ENCODE peak calls at places on chromosomes 6 and 20, in nine cellular contexts. X is iPS DF 6.9; N is stimulated activated CD4-positive, alpha-beta T cell treated with anti-CD3 and anti-CD28 coated beads, TNF-alpha, amount 100 ng/mL, for 1 hour; O is EH; W is activated T-cell treated with anti-CD3 and anti-CD28 coated beads, Interleukin-2, amount 50 U/mL, for 72 hours; E is mucosa of gallbladder; I is HEK293T; M is foreskin keratinocyte; C is AG09309. Q is an unnamed sample.

GRCh38 chr6:152720964-152721363 is 23.3 kb downstream of the MYCT1 start:
- DNase-seq in O (no peak), X (no peak), M (peak), N (no peak), W (no peak), E (no peak), I (no peak), C (no peak), Q (no peak)

GRCh38 chr6:140203611-140204553 is 829.4 kb upstream of the CITED2 start:
- DNase-seq in I (no peak), O (peak), X (no peak), N (no peak), E (no peak), W (no peak), M (no peak), C (no peak), Q (no peak)

GRCh38 chr6:144876689-144877088 is 591.6 kb downstream of the UTRN start:
- DNase-seq in M (no peak), I (no peak), E (no peak), C (no peak), N (no peak), W (no peak), X (no peak), O (no peak), Q (no peak)

GRCh38 chr6:53483423-53484353 is 61.2 kb downstream of the GCLC start:
- DNase-seq in M (no peak), X (no peak), W (peak), C (no peak), I (no peak), E (peak), N (no peak), O (peak), Q (no peak)

GRCh38 chr6:43945778-43946100 is 175.7 kb downstream of the VEGFA start:
- DNase-seq in O (peak), I (no peak), E (no peak), M (no peak), X (no peak), N (no peak), C (no peak), W (no peak), Q (no peak)

GRCh38 chr6:34990971-34991560 is 102.0 kb downstream of the ANKS1A start:
- DNase-seq in N (no peak), M (no peak), W (no peak), E (peak), X (no peak), I (no peak), C (no peak), O (peak), Q (no peak)

GRCh38 chr6:1778693-1779235 is 169.0 kb downstream of the FOXC1 start:
- DNase-seq in O (no peak), W (no peak), M (no peak), I (no peak), C (no peak), E (no peak), N (no peak), X (no peak), Q (no peak)

GRCh38 chr6:31729515-31729978 is 448 bp upstream of the DDAH2 start:
- DNase-seq in E (peak), X (no peak), O (peak), M (peak), C (no peak), I (peak), N (peak), W (peak), Q (peak)

GRCh38 chr6:134482585-134483346 is 164.9 kb upstream of the SGK1 start:
- DNase-seq in I (no peak), W (no peak), M (no peak), E (no peak), C (no peak), O (peak), N (no peak), X (no peak), Q (no peak)

GRCh38 chr6:1129141-1129540 is 182.8 kb upstream of the FOXQ1 start:
- DNase-seq in W (no peak), O (peak), I (no peak), X (no peak), N (no peak), E (no peak), C (no peak), M (no peak), Q (no peak)

GRCh38 chr6:24574809-24575208 is 71.2 kb downstream of the KIAA0319 start:
- DNase-seq in E (no peak), W (no peak), C (no peak), M (peak), O (peak), X (no peak), N (no peak), I (no peak), Q (no peak)

GRCh38 chr6:101776919-101777350 is 383.4 kb downstream of the GRIK2 start:
- DNase-seq in E (no peak), C (no peak), M (no peak), O (no peak), I (no peak), N (no peak), W (no peak), X (no peak), Q (no peak)

GRCh38 chr6:119313937-119314893 is 35.3 kb downstream of the MAN1A1 start:
- DNase-seq in M (no peak), E (no peak), N (no peak), O (no peak), C (no peak), W (peak), I (no peak), X (no peak), Q (no peak)

GRCh38 chr6:134551245-134551960 is 233.5 kb upstream of the SGK1 start:
- DNase-seq in M (peak), N (no peak), X (no peak), W (no peak), O (peak), I (no peak), C (peak), E (no peak), Q (no peak)

GRCh38 chr6:122806290-122806689 is 17.2 kb downstream of the SMPDL3A start:
- DNase-seq in M (no peak), N (no peak), I (no peak), C (no peak), X (no peak), O (peak), W (no peak), E (no peak), Q (no peak)

GRCh38 chr6:121651420-121651819 is 216.0 kb downstream of the GJA1 start:
- DNase-seq in I (no peak), M (no peak), N (no peak), E (no peak), C (no peak), W (no peak), X (no peak), O (peak), Q (no peak)

GRCh38 chr6:30612687-30613248 is 4.3 kb downstream of the PPP1R10 start:
- DNase-seq in I (no peak), C (no peak), W (no peak), X (no peak), M (no peak), N (no peak), O (peak), E (no peak), Q (no peak)

GRCh38 chr6:6758915-6759654 is 170.6 kb downstream of the LY86 start:
- DNase-seq in I (peak), O (peak), E (peak), W (peak), C (no peak), X (peak), N (no peak), M (peak), Q (peak)

GRCh38 chr20:2846698-2847097 is 6.2 kb downstream of the VPS16 start:
- DNase-seq in X (no peak), N (no peak), E (no peak), I (no peak), W (no peak), M (no peak), C (no peak), O (no peak), Q (no peak)

GRCh38 chr20:60039526-60039925 is 81.3 kb downstream of the CDH26 start:
- DNase-seq in I (no peak), E (no peak), X (no peak), C (no peak), M (no peak), O (no peak), W (no peak), N (no peak), Q (no peak)

GRCh38 chr6:164303092-164304007 is 888.8 kb downstream of the QKI start:
- DNase-seq in I (no peak), E (no peak), W (no peak), C (peak), N (no peak), M (no peak), O (no peak), X (no peak), Q (no peak)

GRCh38 chr6:133512410-133513016 is 271.4 kb downstream of the EYA4 start:
- DNase-seq in N (no peak), W (peak), O (peak), I (peak), E (peak), M (peak), X (peak), C (peak), Q (peak)

GRCh38 chr6:128560966-128561365 is 40.6 kb upstream of the PTPRK start:
- DNase-seq in M (no peak), N (no peak), W (no peak), E (no peak), X (no peak), I (no peak), O (peak), C (no peak), Q (no peak)

GRCh38 chr6:169161572-169162167 is 92.0 kb downstream of the THBS2 start:
- DNase-seq in X (no peak), W (no peak), E (no peak), I (no peak), C (no peak), M (no peak), O (peak), N (no peak), Q (no peak)

GRCh38 chr6:168349718-168350117 is 30.1 kb upstream of the DACT2 start:
- DNase-seq in X (no peak), O (no peak), N (no peak), I (no peak), M (no peak), C (no peak), W (no peak), E (no peak), Q (no peak)

GRCh38 chr6:38487423-38487822 is 152.3 kb downstream of the BTBD9 start:
- DNase-seq in M (peak), X (no peak), O (no peak), E (no peak), W (no peak), N (no peak), I (no peak), C (no peak), Q (no peak)

GRCh38 chr20:36181934-36182603 is 27.5 kb downstream of the EPB41L1 start:
- DNase-seq in N (no peak), W (no peak), O (peak), C (peak), X (no peak), I (no peak), M (no peak), E (no peak), Q (no peak)

GRCh38 chr6:16243055-16243454 is 4.7 kb downstream of the GMPR start:
- DNase-seq in E (no peak), O (peak), M (peak), I (no peak), W (no peak), X (no peak), N (no peak), C (peak), Q (no peak)

GRCh38 chr6:73704798-73705197 is 8.8 kb downstream of the CD109 start:
- DNase-seq in W (no peak), E (no peak), C (no peak), N (no peak), I (no peak), O (no peak), X (no peak), M (no peak), Q (no peak)

GRCh38 chr20:23326774-23327173 is 23.8 kb upstream of the NXT1 start:
- DNase-seq in I (no peak), X (no peak), W (no peak), O (no peak), E (no peak), C (no peak), M (no peak), N (no peak), Q (no peak)

GRCh38 chr20:17759449-17759848 is 59.7 kb downstream of the BANF2 start:
- DNase-seq in I (no peak), E (peak), M (peak), N (no peak), C (no peak), W (no peak), X (no peak), O (no peak), Q (no peak)

GRCh38 chr20:47776639-47777038 is 8.6 kb downstream of the SULF2 start:
- DNase-seq in O (no peak), N (no peak), M (no peak), X (no peak), W (no peak), E (no peak), I (no peak), C (no peak), Q (no peak)

GRCh38 chr6:45608252-45608911 is 230.6 kb upstream of the SUPT3H start:
- DNase-seq in N (no peak), E (no peak), M (peak), W (peak), I (no peak), C (no peak), O (peak), X (no peak), Q (peak)

Q was measured in HT-29.